ENCODE peak calls at places on chromosomes 16 and 17, in eight cellular contexts. D is PC-3; Q is heart left ventricle; J is astrocyte of the spinal cord; A is CD8-positive, alpha-beta T cell; T is GM12865; O is AG04449; X is SK-N-SH. P is an unnamed sample.

GRCh38 chr16:27405546-27406451 is 3.8 kb downstream of the IL21R start:
- DNase-seq in D (no peak), Q (no peak), J (peak; percentile 23), A (no peak), T (peak; percentile 88), O (no peak), X (no peak), P (no peak)

GRCh38 chr16:28257256-28257655 is 35.1 kb upstream of the SBK1 start:
- DNase-seq in D (no peak), Q (no peak), J (no peak), A (no peak), T (no peak), O (no peak), X (no peak), P (no peak)

GRCh38 chr17:9206989-9207317 is 185.6 kb downstream of the NTN1 start:
- DNase-seq in D (peak; percentile 15), Q (no peak), J (no peak), A (no peak), T (no peak), O (no peak), X (no peak), P (no peak)

GRCh38 chr17:60086822-60087591 is 8.3 kb upstream of the HEATR6 start:
- DNase-seq in D (no peak), Q (no peak), J (peak; percentile 47), A (no peak), T (no peak), O (no peak), X (no peak), P (no peak)

GRCh38 chr16:49467540-49468372 is 94.2 kb downstream of the C16orf78 start:
- DNase-seq in D (no peak), Q (peak; percentile 7), J (no peak), A (peak; percentile 43), T (no peak), O (no peak), X (no peak), P (no peak)

GRCh38 chr16:81997738-81998137 is 13.5 kb downstream of the SDR42E1 start:
- DNase-seq in D (peak; percentile 79), Q (no peak), J (peak; percentile 84), A (no peak), T (no peak), O (no peak), X (no peak), P (peak; percentile 60)

GRCh38 chr17:16932611-16933010 is 39.3 kb downstream of the TNFRSF13B start:
- DNase-seq in D (no peak), Q (no peak), J (no peak), A (no peak), T (no peak), O (no peak), X (no peak), P (no peak)

GRCh38 chr17:3771140-3771539 is 29.8 kb downstream of the ITGAE start:
- DNase-seq in D (no peak), Q (no peak), J (no peak), A (peak; percentile 70), T (no peak), O (no peak), X (no peak), P (no peak)

GRCh38 chr16:11015607-11016006 is 71.2 kb downstream of the CLEC16A start:
- DNase-seq in D (no peak), Q (no peak), J (no peak), A (no peak), T (no peak), O (no peak), X (no peak), P (no peak)

GRCh38 chr16:10982430-10983174 is 38.2 kb downstream of the CLEC16A start:
- DNase-seq in D (no peak), Q (no peak), J (no peak), A (no peak), T (peak; percentile 71), O (no peak), X (no peak), P (no peak)

GRCh38 chr17:47941998-47942490 is 673 bp downstream of the PNPO start:
- DNase-seq in D (no peak), Q (no peak), J (no peak), A (no peak), T (peak; percentile 23), O (no peak), X (peak; percentile 48), P (no peak)

GRCh38 chr16:2432286-2432685 is 3.0 kb downstream of the CCNF start:
- DNase-seq in D (no peak), Q (no peak), J (no peak), A (no peak), T (no peak), O (no peak), X (no peak), P (no peak)

GRCh38 chr16:2429037-2429770 is at the start of gene CCNF:
- DNase-seq in D (peak; percentile 91), Q (peak; percentile 98), J (peak; percentile 96), A (peak; percentile 98), T (peak; percentile 97), O (peak; percentile 40), X (peak; percentile 100), P (peak; percentile 67)

GRCh38 chr16:2428051-2428786 is 1.0 kb upstream of the CCNF start:
- DNase-seq in D (peak; percentile 22), Q (peak; percentile 32), J (no peak), A (peak; percentile 55), T (peak; percentile 75), O (no peak), X (peak; percentile 68), P (no peak)

GRCh38 chr16:2428787-2429036 is 535 bp upstream of the CCNF start:
- DNase-seq in D (no peak), Q (no peak), J (no peak), A (no peak), T (no peak), O (no peak), X (no peak), P (no peak)

DNA sequence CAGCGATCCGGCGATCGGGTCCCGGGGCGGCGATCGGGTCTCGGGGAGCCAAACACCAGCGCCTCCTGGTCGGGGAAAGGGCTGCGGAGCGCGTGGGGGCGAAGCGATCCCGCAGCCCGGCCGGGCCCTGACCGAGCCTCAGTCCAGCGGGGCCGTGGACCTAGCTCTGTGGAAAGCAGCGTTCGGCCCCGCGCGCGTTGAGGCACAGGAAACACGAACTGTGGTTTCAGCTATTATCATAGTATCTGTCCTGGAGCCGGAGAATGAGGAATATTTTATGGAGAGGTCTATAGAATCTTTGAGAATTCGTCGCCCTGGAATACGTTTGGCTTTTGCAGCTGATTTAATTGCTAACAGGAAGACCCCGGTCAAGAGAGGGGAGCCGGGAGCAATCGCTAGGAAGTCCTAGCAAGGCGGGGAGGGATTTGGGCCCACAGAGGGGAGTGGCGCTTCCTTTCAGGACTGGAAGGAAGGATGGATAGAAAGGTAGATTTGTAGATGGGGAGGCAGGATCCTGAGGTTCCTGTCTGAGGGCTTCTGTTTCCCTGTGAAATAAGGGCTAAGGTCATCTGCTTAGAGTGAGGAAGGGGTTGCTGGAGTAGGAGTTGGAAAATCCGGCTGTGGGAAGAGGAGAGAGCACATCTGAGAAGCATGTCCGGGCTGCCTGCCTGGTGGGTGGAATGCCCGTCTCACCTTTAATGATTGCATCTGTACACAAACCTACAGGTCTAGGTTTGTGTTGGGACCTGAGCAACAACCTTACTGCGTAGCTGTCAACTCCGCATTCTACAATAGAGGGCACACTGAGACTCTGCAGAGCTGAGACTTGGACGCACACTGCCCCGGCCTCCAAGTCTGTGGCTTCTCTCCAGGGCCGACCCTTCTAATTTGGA is 770 bp downstream of the CCNF start:
- DNase-seq in D (peak; percentile 45), Q (no peak), J (peak; percentile 24), A (no peak), T (peak; percentile 58), O (no peak), X (peak; percentile 51), P (no peak)
- TF ChIP-seq CTCF in D (peak; percentile 29), Q (peak; percentile 23), J (peak; percentile 21), A (no peak), T (peak; percentile 29), O (peak; percentile 10), X (no peak), P (peak; percentile 19)

GRCh38 chr17:35138218-35138617 is 3.9 kb downstream of the NLE1 start:
- DNase-seq in D (no peak), Q (no peak), J (no peak), A (no peak), T (no peak), O (no peak), X (no peak), P (no peak)

GRCh38 chr17:35141681-35142466 is at the start of gene NLE1:
- DNase-seq in D (peak; percentile 70), Q (peak; percentile 86), J (peak; percentile 81), A (peak; percentile 93), T (peak; percentile 92), O (no peak), X (peak; percentile 94), P (no peak)

GRCh38 chr17:35146214-35146833 is 1.3 kb upstream of the UNC45B start:
- DNase-seq in D (no peak), Q (no peak), J (no peak), A (no peak), T (no peak), O (no peak), X (no peak), P (no peak)

GRCh38 chr17:35144840-35145239 is 2.7 kb upstream of the NLE1 start:
- DNase-seq in D (no peak), Q (no peak), J (no peak), A (no peak), T (no peak), O (no peak), X (no peak), P (no peak)

GRCh38 chr17:35142467-35142796 is 329 bp upstream of the NLE1 start:
- DNase-seq in D (no peak), Q (no peak), J (no peak), A (no peak), T (no peak), O (no peak), X (no peak), P (no peak)
- H3K4me3 ChIP-seq in D (peak overlapping the region; percentile 100), Q (peak overlapping the region; percentile 80), J (peak overlapping the region; percentile 96), A (peak overlapping the region; percentile 99), T (peak overlapping the region; percentile 96), O (peak overlapping the region; percentile 98), X (peak overlapping the region; percentile 99), P (peak overlapping the region; percentile 94)

GRCh38 chr17:75289122-75289831 is at the start of gene SLC25A19:
- DNase-seq in D (peak; percentile 99), Q (peak; percentile 99), J (peak; percentile 99), A (peak; percentile 96), T (peak; percentile 100), O (peak; percentile 90), X (peak; percentile 99), P (peak; percentile 98)
- TF ChIP-seq CTCF in D (no peak), Q (peak; percentile 42), J (no peak), A (no peak), T (peak; percentile 36), O (no peak), X (peak; percentile 26), P (peak; percentile 22)

GRCh38 chr16:72122916-72123315 is 29.3 kb downstream of the DHX38 start:
- DNase-seq in D (no peak), Q (no peak), J (no peak), A (no peak), T (no peak), O (no peak), X (no peak), P (no peak)

GRCh38 chr16:72124148-72124547 is 30.5 kb downstream of the DHX38 start:
- DNase-seq in D (no peak), Q (no peak), J (no peak), A (peak; percentile 27), T (no peak), O (no peak), X (no peak), P (no peak)

GRCh38 chr16:72122308-72122707 is 28.7 kb downstream of the DHX38 start:
- DNase-seq in D (no peak), Q (no peak), J (no peak), A (peak; percentile 23), T (no peak), O (no peak), X (no peak), P (no peak)

GRCh38 chr16:72124761-72125634 is 31.4 kb downstream of the DHX38 start:
- DNase-seq in D (peak; percentile 61), Q (peak; percentile 70), J (peak; percentile 75), A (peak; percentile 73), T (peak; percentile 81), O (peak; percentile 9), X (peak; percentile 80), P (peak; percentile 5)

GRCh38 chr16:72123426-72123825 is 29.8 kb downstream of the DHX38 start:
- DNase-seq in D (no peak), Q (no peak), J (no peak), A (peak; percentile 42), T (no peak), O (no peak), X (no peak), P (no peak)
- H3K4me3 ChIP-seq in D (no peak overlapping the region), Q (no peak overlapping the region), J (no peak overlapping the region), A (no peak overlapping the region), T (no peak overlapping the region), O (no peak overlapping the region), X (no peak overlapping the region), P (no peak overlapping the region)